ENCODE peak calls at places on chromosomes 16 and 17, in ten cellular contexts. W is stimulated activated CD8-positive, alpha-beta memory T cell treated with anti-CD3 and anti-CD28 coated beads, Interleukin-12 subunit alpha, Interleukin-12 subunit beta, amount 100 ng/mL, for 1 hour; O is myocyte; D is tibial nerve; X is psoas muscle; Z is T-helper 1 cell; K is H7; H is AG04449; R is EL; L is tibial artery. U is an unnamed sample.

GRCh38 chr17:9924735-9925191 is 19.7 kb upstream of the RCVRN start:
- DNase-seq in W (no peak), X (no peak), O (peak), Z (peak), D (peak), K (peak), L (no peak), R (peak), H (no peak), U (peak)

GRCh38 chr17:63999680-64000531 is 1.8 kb downstream of the PRR29 start:
- DNase-seq in W (no peak), X (no peak), Z (no peak), K (peak), O (no peak), D (no peak), R (no peak), H (no peak), L (peak), U (no peak)

GRCh38 chr17:2814499-2815341 is 18.5 kb downstream of the RAP1GAP2 start:
- DNase-seq in O (peak), H (no peak), L (no peak), R (no peak), Z (peak), K (no peak), D (no peak), X (no peak), W (peak), U (no peak)

GRCh38 chr17:15371731-15372130 is 30.3 kb upstream of the TEKT3 start:
- DNase-seq in X (no peak), O (no peak), K (no peak), L (no peak), W (no peak), D (no peak), H (no peak), Z (no peak), R (no peak), U (no peak)

GRCh38 chr17:32757963-32758362 is 119.0 kb downstream of the MYO1D start:
- DNase-seq in L (no peak), K (no peak), R (peak), Z (no peak), D (no peak), W (no peak), X (no peak), H (no peak), O (no peak), U (no peak)

GRCh38 chr17:29664743-29665479 is 42.2 kb upstream of the CORO6 start:
- DNase-seq in O (peak), X (no peak), W (no peak), H (peak), Z (peak), K (no peak), D (no peak), L (no peak), R (peak), U (no peak)

GRCh38 chr17:36095992-36096391 is 6.0 kb upstream of the CCL3 start:
- DNase-seq in K (no peak), X (no peak), L (no peak), D (no peak), H (no peak), Z (no peak), O (no peak), W (no peak), R (no peak), U (no peak)

GRCh38 chr17:42522263-42522790 is 13.7 kb upstream of the NAGLU start:
- DNase-seq in R (no peak), O (no peak), X (no peak), H (no peak), K (no peak), Z (no peak), D (no peak), L (no peak), W (no peak), U (no peak)

GRCh38 chr16:49048557-49048956 is 233.1 kb downstream of the CBLN1 start:
- DNase-seq in H (no peak), K (no peak), L (no peak), D (no peak), W (no peak), R (no peak), O (no peak), X (no peak), Z (no peak), U (no peak)

GRCh38 chr17:7027335-7027734 is 4.5 kb downstream of the BCL6B start:
- DNase-seq in R (no peak), X (no peak), Z (no peak), H (no peak), W (no peak), K (no peak), D (no peak), L (no peak), O (no peak), U (no peak)

GRCh38 chr17:64457156-64457555 is 8.2 kb downstream of the MILR1 start:
- DNase-seq in O (peak), H (peak), W (no peak), Z (no peak), L (no peak), R (peak), K (no peak), X (no peak), D (no peak), U (peak)

GRCh38 chr17:52106638-52107261 is 51.8 kb downstream of the CA10 start:
- DNase-seq in Z (peak), L (no peak), D (peak), R (peak), W (peak), K (peak), X (peak), O (peak), H (no peak), U (peak)

GRCh38 chr17:80802626-80803450 is 188.8 kb upstream of the CHMP6 start:
- DNase-seq in O (no peak), W (no peak), Z (no peak), X (no peak), R (no peak), H (no peak), K (peak), L (peak), D (no peak), U (no peak)

GRCh38 chr16:58024347-58024672 is 1.2 kb upstream of the MMP15 start:
- DNase-seq in K (no peak), O (no peak), L (no peak), Z (no peak), H (no peak), R (no peak), D (no peak), W (no peak), X (no peak), U (no peak)

GRCh38 chr17:68378202-68379149 is 78.8 kb downstream of the WIPI1 start:
- DNase-seq in Z (no peak), L (peak), X (peak), R (peak), W (no peak), O (peak), K (peak), H (no peak), D (peak), U (no peak)

GRCh38 chr17:2957631-2958286 is 105.6 kb downstream of the OR1D5 start:
- DNase-seq in Z (no peak), L (no peak), R (peak), O (no peak), K (peak), H (no peak), W (no peak), X (no peak), D (no peak), U (no peak)

GRCh38 chr17:66458782-66459181 is 156.4 kb downstream of the PRKCA start:
- DNase-seq in Z (no peak), O (no peak), W (no peak), H (no peak), K (no peak), R (no peak), D (no peak), X (no peak), L (no peak), U (no peak)

GRCh38 chr16:88002211-88002610 is 51.0 kb downstream of the BANP start:
- DNase-seq in L (no peak), D (no peak), W (no peak), X (no peak), R (no peak), H (no peak), O (no peak), Z (no peak), K (no peak), U (no peak)

GRCh38 chr16:29815032-29815721 is 775 bp upstream of the PAGR1 start:
- DNase-seq in W (no peak), D (no peak), H (no peak), R (peak), Z (no peak), X (peak), L (peak), K (peak), O (no peak), U (peak)

GRCh38 chr17:73625975-73626706 is 18.1 kb downstream of the SDK2 start:
- DNase-seq in L (no peak), Z (no peak), R (no peak), W (no peak), O (peak), X (peak), K (no peak), D (no peak), H (no peak), U (no peak)

GRCh38 chr16:70158261-70158939 is 15.2 kb upstream of the CLEC18C start:
- DNase-seq in O (no peak), W (no peak), D (no peak), K (peak), R (no peak), L (no peak), Z (no peak), H (no peak), X (no peak), U (no peak)

GRCh38 chr17:36001109-36001735 is at the start of gene CCL15:
- DNase-seq in H (no peak), L (no peak), X (no peak), R (no peak), O (no peak), Z (no peak), D (no peak), K (no peak), W (no peak), U (no peak)

GRCh38 chr17:5879424-5879823 is 190.8 kb upstream of the WSCD1 start:
- DNase-seq in W (no peak), L (no peak), K (no peak), Z (no peak), O (no peak), H (no peak), R (no peak), X (no peak), D (no peak), U (no peak)

GRCh38 chr17:6393368-6393952 is 41.5 kb downstream of the AIPL1 start:
- DNase-seq in Z (no peak), D (no peak), R (no peak), K (no peak), L (peak), W (no peak), H (no peak), X (no peak), O (no peak), U (peak)

GRCh38 chr16:6023449-6023848 is 925.9 kb upstream of the EEF2KMT start:
- DNase-seq in L (no peak), W (no peak), H (no peak), Z (no peak), O (no peak), K (no peak), R (no peak), X (no peak), D (no peak), U (no peak)

GRCh38 chr17:12256380-12256995 is 235.8 kb downstream of the MAP2K4 start:
- DNase-seq in R (peak), K (peak), W (no peak), Z (peak), X (no peak), D (peak), L (no peak), H (peak), O (peak), U (peak)

GRCh38 chr17:78993241-78993956 is 13.7 kb upstream of the LGALS3BP start:
- DNase-seq in K (peak), W (peak), Z (peak), H (no peak), X (no peak), D (peak), L (peak), O (peak), R (peak), U (no peak)

U was measured in DMS79 treated with DMSO at 0.1 percent for 48 hours.